ENCODE peak calls at places on chromosomes 5 and 9, in six cellular contexts. H, O, M, W, F and T are unnamed samples.

GRCh38 chr9:13845460-13845859 is 468.5 kb downstream of the NFIB start:
- DNase-seq in H (peak), O (no peak), M (no peak), W (no peak), F (no peak), T (no peak)

GRCh38 chr5:159402328-159402727 is 72.0 kb upstream of the IL12B start:
- DNase-seq in H (no peak), O (no peak), M (no peak), W (no peak), F (no peak), T (no peak)

GRCh38 chr5:7015586-7016256 is 302.5 kb downstream of the TENT4A start:
- DNase-seq in H (no peak), O (no peak), M (no peak), W (no peak), F (no peak), T (no peak)

GRCh38 chr5:135447298-135447929 is at the start of gene DCANP1:
- DNase-seq in H (no peak), O (no peak), M (no peak), W (no peak), F (no peak), T (no peak)

GRCh38 chr5:34684281-34684979 is 28.3 kb downstream of the RAI14 start:
- DNase-seq in H (peak), O (peak), M (no peak), W (peak), F (peak), T (no peak)

GRCh38 chr9:134663753-134664415 is 22.3 kb downstream of the COL5A1 start:
- DNase-seq in H (no peak), O (no peak), M (no peak), W (no peak), F (no peak), T (no peak)

GRCh38 chr5:33891731-33892418 is at the start of gene ADAMTS12:
- DNase-seq in H (peak), O (peak), M (peak), W (no peak), F (peak), T (peak)

GRCh38 chr9:79809931-79810330 is 238.2 kb downstream of the TLE4 start:
- DNase-seq in H (peak), O (no peak), M (no peak), W (no peak), F (no peak), T (peak)

GRCh38 chr9:94150890-94151660 is 66.8 kb downstream of the PTPDC1 start:
- DNase-seq in H (no peak), O (no peak), M (no peak), W (peak), F (no peak), T (no peak)

GRCh38 chr9:120439147-120439546 is 140.8 kb downstream of the CDK5RAP2 start:
- DNase-seq in H (peak), O (peak), M (no peak), W (peak), F (no peak), T (no peak)

GRCh38 chr5:160030631-160031377 is 21.9 kb downstream of the TTC1 start:
- DNase-seq in H (peak), O (peak), M (no peak), W (no peak), F (no peak), T (no peak)

GRCh38 chr9:137245450-137246421 is 4.6 kb downstream of the TUBB4B start:
- DNase-seq in H (no peak), O (no peak), M (no peak), W (no peak), F (no peak), T (no peak)

GRCh38 chr9:76022317-76022716 is 131.8 kb downstream of the PCSK5 start:
- DNase-seq in H (no peak), O (no peak), M (no peak), W (no peak), F (no peak), T (no peak)

GRCh38 chr9:35675204-35675603 is 1.5 kb downstream of the CA9 start:
- DNase-seq in H (no peak), O (no peak), M (no peak), W (no peak), F (no peak), T (no peak)

GRCh38 chr9:78044189-78044588 is 12.6 kb upstream of the GNAQ start:
- DNase-seq in H (no peak), O (no peak), M (no peak), W (no peak), F (no peak), T (no peak)

GRCh38 chr5:3604501-3604900 is 8.9 kb downstream of the IRX1 start:
- DNase-seq in H (no peak), O (no peak), M (no peak), W (no peak), F (no peak), T (no peak)

GRCh38 chr5:3601060-3601710 is 5.6 kb downstream of the IRX1 start:
- DNase-seq in H (no peak), O (no peak), M (no peak), W (no peak), F (no peak), T (no peak)

GRCh38 chr5:3601929-3602712 is 6.5 kb downstream of the IRX1 start:
- DNase-seq in H (no peak), O (peak), M (no peak), W (no peak), F (no peak), T (no peak)

GRCh38 chr5:3605298-3606010 is 9.8 kb downstream of the IRX1 start:
- DNase-seq in H (no peak), O (no peak), M (no peak), W (no peak), F (no peak), T (no peak)

GRCh38 chr5:3602713-3603502 is 7.3 kb downstream of the IRX1 start:
- DNase-seq in H (no peak), O (peak), M (no peak), W (peak), F (no peak), T (no peak)
- TF ChIP-seq CTCF in H (peak), O (peak), M (peak), W (peak), F (no peak), T (peak)

GRCh38 chr9:130107955-130108354 is 54.2 kb downstream of the GPR107 start:
- DNase-seq in H (no peak), O (no peak), M (no peak), W (no peak), F (no peak), T (no peak)
- H3K27ac ChIP-seq in H (no peak), O (no peak), M (peak), W (no peak), F (no peak), T (no peak)

GRCh38 chr5:124935060-124935459 is 188.6 kb upstream of the ZNF608 start:
- DNase-seq in H (no peak), O (no peak), M (peak), W (no peak), F (no peak), T (no peak)
- H3K4me3 ChIP-seq in H (no peak), O (no peak), M (no peak), W (no peak), F (no peak), T (no peak)

GRCh38 chr5:131110256-131110594 is 54.8 kb downstream of the HINT1 start:
- DNase-seq in H (no peak), O (no peak), M (no peak), W (no peak), F (no peak), T (no peak)
- TF ChIP-seq CTCF in H (no peak), O (no peak), M (no peak), W (no peak), F (peak), T (no peak)

DNA sequence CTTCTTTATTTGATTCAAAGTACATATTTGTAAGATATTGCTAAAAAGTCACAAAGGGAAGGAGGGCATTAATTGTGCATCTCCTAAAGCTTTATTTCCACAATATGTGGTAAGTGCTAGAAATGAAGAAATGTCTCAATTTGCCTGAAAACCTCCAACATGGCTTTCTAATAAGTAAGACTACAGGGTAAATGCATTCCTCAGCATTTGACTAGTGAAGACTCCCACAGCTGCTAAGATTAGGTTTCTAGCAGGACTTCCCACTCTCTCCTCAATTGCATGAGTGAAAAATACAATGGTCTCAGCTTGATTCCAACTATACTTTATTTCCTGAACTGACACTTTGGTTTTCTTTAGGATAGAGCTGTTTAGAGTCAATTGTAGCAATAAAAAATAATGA is 162.1 kb downstream of the ELAVL2 start:
- DNase-seq in H (no peak), O (no peak), M (no peak), W (no peak), F (no peak), T (no peak)
- H3K27ac ChIP-seq in H (no peak), O (no peak), M (peak), W (no peak), F (no peak), T (no peak)